ENCODE peak calls at places on chromosomes 13 and 19, in six cellular contexts. M, X, C, L, Q and P are unnamed samples.

GRCh38 chr19:10517361-10517759 is at the start of gene S1PR5:
- DNase-seq in X (no peak), C (no peak), Q (no peak), M (no peak), L (no peak), P (no peak)

GRCh38 chr13:19927117-19927734 is 31.3 kb upstream of the ZMYM2 start:
- DNase-seq in Q (no peak), M (no peak), L (peak), C (peak), X (no peak), P (no peak)

GRCh38 chr13:110197041-110197440 is 109.9 kb downstream of the COL4A1 start:
- DNase-seq in L (no peak), Q (no peak), C (no peak), X (no peak), M (peak), P (no peak)

GRCh38 chr13:38012096-38012495 is 142.5 kb upstream of the TRPC4 start:
- DNase-seq in C (no peak), L (no peak), M (no peak), Q (no peak), X (no peak), P (no peak)

GRCh38 chr13:111177803-111178389 is 62.8 kb downstream of the ARHGEF7 start:
- DNase-seq in L (no peak), Q (no peak), C (no peak), M (no peak), X (no peak), P (no peak)

GRCh38 chr13:26494591-26494990 is 62.9 kb upstream of the WASF3 start:
- DNase-seq in X (no peak), C (no peak), L (no peak), Q (no peak), M (no peak), P (no peak)

GRCh38 chr13:106473174-106473573 is 62.3 kb downstream of the EFNB2 start:
- DNase-seq in M (no peak), X (no peak), L (no peak), Q (no peak), C (no peak), P (no peak)

GRCh38 chr19:17687857-17688784 is at the start of gene UNC13A:
- DNase-seq in X (peak), Q (peak), M (peak), L (peak), C (no peak), P (peak)

GRCh38 chr19:4889034-4889825 is 13.5 kb downstream of the ARRDC5 start:
- DNase-seq in Q (no peak), X (no peak), M (no peak), C (no peak), L (peak), P (no peak)

GRCh38 chr13:111976474-111977183 is 90.3 kb upstream of the SOX1 start:
- DNase-seq in X (no peak), C (no peak), Q (no peak), L (no peak), M (no peak), P (no peak)

GRCh38 chr19:36605839-36606478 is 846 bp downstream of the ZNF382 start:
- DNase-seq in M (no peak), L (no peak), X (no peak), C (no peak), Q (no peak), P (no peak)

GRCh38 chr19:5345895-5346386 is 5.3 kb upstream of the PTPRS start:
- DNase-seq in Q (no peak), X (no peak), C (no peak), L (no peak), M (no peak), P (no peak)

GRCh38 chr13:75432811-75433244 is 49.1 kb downstream of the TBC1D4 start:
- DNase-seq in X (no peak), Q (no peak), M (no peak), L (no peak), C (no peak), P (no peak)

GRCh38 chr13:113561417-113562084 is 23.0 kb upstream of the TFDP1 start:
- DNase-seq in M (peak), L (no peak), C (no peak), Q (no peak), X (no peak), P (no peak)

GRCh38 chr13:113567681-113568080 is 16.9 kb upstream of the TFDP1 start:
- DNase-seq in Q (no peak), X (no peak), C (no peak), M (peak), L (no peak), P (no peak)

GRCh38 chr19:43078311-43078710 is 4.2 kb downstream of the PSG2 start:
- DNase-seq in M (no peak), L (peak), C (no peak), Q (no peak), X (no peak), P (no peak)

GRCh38 chr13:114313061-114313860 is 1.0 kb upstream of the CHAMP1 start:
- DNase-seq in Q (peak), C (peak), X (no peak), M (no peak), L (no peak), P (peak)

GRCh38 chr19:47699360-47699917 is 13.8 kb upstream of the EHD2 start:
- DNase-seq in Q (no peak), X (peak), C (peak), M (peak), L (peak), P (no peak)

GRCh38 chr13:106609116-106609515 is 41.2 kb upstream of the ARGLU1 start:
- DNase-seq in C (no peak), M (no peak), Q (no peak), X (no peak), L (no peak), P (no peak)

GRCh38 chr19:27654266-27654990 is 1558.5 kb downstream of the UQCRFS1 start:
- DNase-seq in M (no peak), Q (no peak), L (no peak), C (no peak), X (no peak), P (no peak)

GRCh38 chr13:42485272-42485671 is 88.7 kb upstream of the TNFSF11 start:
- DNase-seq in Q (no peak), L (no peak), M (no peak), X (no peak), C (no peak), P (no peak)

GRCh38 chr13:98910501-98910951 is 67.3 kb downstream of the DOCK9 start:
- DNase-seq in M (no peak), Q (peak), L (peak), C (no peak), X (no peak), P (no peak)

GRCh38 chr19:18440421-18440877 is 2.5 kb upstream of the ISYNA1 start:
- DNase-seq in M (no peak), C (peak), L (no peak), Q (peak), X (no peak), P (no peak)

GRCh38 chr19:50490991-50491472 is 14.4 kb upstream of the GARIN5A start:
- DNase-seq in Q (no peak), C (no peak), X (no peak), L (no peak), M (no peak), P (no peak)

GRCh38 chr19:12800873-12801465 is 631 bp downstream of the PRDX2 start:
- DNase-seq in L (peak), C (peak), M (no peak), Q (peak), X (no peak), P (peak)

GRCh38 chr19:6425732-6426686 is 1.4 kb upstream of the KHSRP start:
- DNase-seq in M (peak), L (no peak), Q (peak), C (peak), X (no peak), P (no peak)

GRCh38 chr19:40305403-40305802 is 20.3 kb upstream of the AKT2 start:
- DNase-seq in Q (peak), C (peak), M (peak), X (peak), L (peak), P (peak)

GRCh38 chr13:114167445-114167844 is 11.6 kb upstream of the CFAP97D2 start:
- DNase-seq in M (no peak), L (no peak), X (no peak), Q (no peak), C (no peak), P (no peak)

GRCh38 chr13:110376120-110376519 is 69.0 kb downstream of the COL4A2 start:
- DNase-seq in M (no peak), X (no peak), Q (no peak), C (no peak), L (no peak), P (no peak)

GRCh38 chr13:111153977-111154332 is 38.8 kb downstream of the ARHGEF7 start:
- DNase-seq in Q (peak), M (peak), X (peak), L (peak), C (peak), P (peak)